ENCODE peak calls at places on chromosomes 4 and X, in four cellular contexts. W is sciatic nerve; B is activated naive CD8-positive, alpha-beta T cell treated with anti-CD3 and anti-CD28 coated beads, Interleukin-2, amount 50 U/mL, for 24 hours; F is aorta. J is an unnamed sample.

GRCh38 chr4:81039351-81040174 is 9.1 kb downstream of the BMP3 start:
- ATAC-seq in F (no peak), B (no peak), W (peak), J (no peak)

GRCh38 chr4:140704392-140704955 is 51.7 kb downstream of the TBC1D9 start:
- ATAC-seq in F (no peak), W (no peak), B (no peak), J (no peak)

GRCh38 chr4:8502836-8503585 is 62.4 kb downstream of the TRMT44 start:
- ATAC-seq in F (no peak), W (peak), B (no peak), J (no peak)

GRCh38 chr4:169885893-169886292 is 128.1 kb upstream of the HPF1 start:
- ATAC-seq in W (no peak), B (no peak), F (no peak), J (no peak)

GRCh38 chrX:55451125-55451524 is 802 bp upstream of the MAGEH1 start:
- ATAC-seq in F (no peak), B (no peak), W (no peak), J (no peak)

GRCh38 chr4:93828332-93828829 is at the start of gene ATOH1:
- ATAC-seq in F (peak), B (no peak), W (peak), J (no peak)

GRCh38 chr4:166019441-166019840 is 146.4 kb downstream of the TLL1 start:
- ATAC-seq in B (no peak), F (no peak), W (no peak), J (no peak)

GRCh38 chr4:38462659-38463058 is 201.3 kb upstream of the KLF3 start:
- ATAC-seq in W (no peak), B (no peak), F (no peak), J (no peak)

GRCh38 chr4:117664706-117665444 is 369.4 kb upstream of the NDST3 start:
- ATAC-seq in W (no peak), F (no peak), B (no peak), J (no peak)

GRCh38 chr4:58064618-58065017 is 954.4 kb upstream of the IGFBP7 start:
- ATAC-seq in B (no peak), F (no peak), W (no peak), J (no peak)

GRCh38 chr4:112516076-112516385 is at the start of gene NEUROG2:
- ATAC-seq in W (no peak), F (no peak), B (no peak), J (no peak)

GRCh38 chr4:56410247-56410646 is 23.0 kb upstream of the AASDH start:
- ATAC-seq in F (peak), B (peak), W (peak), J (peak)

GRCh38 chrX:154355094-154355775 is 19.2 kb downstream of the FLNA start:
- ATAC-seq in B (no peak), F (no peak), W (no peak), J (no peak)

GRCh38 chrX:51975360-51975759 is 81.9 kb downstream of the MAGED1 start:
- ATAC-seq in B (no peak), F (no peak), W (no peak), J (no peak)

GRCh38 chr4:168845897-168846296 is 164.2 kb downstream of the CBR4 start:
- ATAC-seq in B (no peak), F (no peak), W (no peak), J (no peak)

GRCh38 chrX:67587946-67588624 is 44.3 kb downstream of the AR start:
- ATAC-seq in W (peak), F (peak), B (no peak), J (peak)

GRCh38 chr4:127196656-127197352 is 436.0 kb upstream of the INTU start:
- ATAC-seq in F (no peak), W (no peak), B (no peak), J (no peak)

GRCh38 chrX:136405126-136405525 is 82.6 kb upstream of the BRS3 start:
- ATAC-seq in B (no peak), F (no peak), W (no peak), J (no peak)

GRCh38 chr4:123785515-123785914 is 388.9 kb downstream of the SPRY1 start:
- ATAC-seq in F (peak), B (no peak), W (peak), J (peak)

GRCh38 chr4:52822583-52823477 is 39.3 kb upstream of the RASL11B start:
- ATAC-seq in B (peak), W (peak), F (no peak), J (peak)

GRCh38 chrX:14948701-14949100 is 75.5 kb downstream of the MOSPD2 start:
- ATAC-seq in F (no peak), W (no peak), B (no peak), J (no peak)

GRCh38 chrX:2552621-2553297 is 52.0 kb upstream of the DHRSX start:
- ATAC-seq in W (peak), F (no peak), B (no peak), J (no peak)

GRCh38 chrX:40459576-40460158 is 121.1 kb upstream of the ATP6AP2 start:
- ATAC-seq in W (peak), F (no peak), B (no peak), J (no peak)

GRCh38 chr4:152463562-152463961 is 72.3 kb downstream of the FBXW7 start:
- ATAC-seq in W (no peak), B (no peak), F (no peak), J (no peak)

GRCh38 chr4:41155194-41155830 is 59.0 kb downstream of the APBB2 start:
- ATAC-seq in W (peak), B (no peak), F (no peak), J (peak)